ENCODE peak calls at places on chromosomes 13 and 19, in seven cellular contexts. M, J, B, Y, R, A and O are unnamed samples.

GRCh38 chr19:8890260-8890659 is 58.1 kb downstream of the MBD3L1 start:
- DNase-seq in Y (no peak), R (no peak), M (no peak), B (no peak), A (no peak), J (no peak), O (no peak)

GRCh38 chr13:35727881-35728280 is 251.4 kb upstream of the MAB21L1 start:
- DNase-seq in M (no peak), J (no peak), B (no peak), R (peak), A (no peak), Y (no peak), O (no peak)

GRCh38 chr19:46480409-46480808 is 9.0 kb upstream of the PNMA8A start:
- DNase-seq in R (peak), M (peak), A (no peak), B (peak), Y (no peak), J (no peak), O (peak)

GRCh38 chr13:112790735-112791641 is 101.2 kb downstream of the ATP11A start:
- DNase-seq in J (no peak), R (no peak), Y (no peak), B (no peak), A (no peak), M (no peak), O (no peak)

GRCh38 chr19:46900341-46900740 is 39.5 kb downstream of the ARHGAP35 start:
- DNase-seq in B (no peak), A (no peak), M (no peak), Y (no peak), R (no peak), J (no peak), O (no peak)

GRCh38 chr13:33015791-33016323 is 366 bp upstream of the KL start:
- DNase-seq in R (peak), J (no peak), B (no peak), A (peak), Y (peak), M (no peak), O (no peak)

GRCh38 chr13:93932901-93933300 is 546.6 kb downstream of the DCT start:
- DNase-seq in Y (no peak), J (no peak), A (no peak), M (no peak), R (no peak), B (no peak), O (no peak)

GRCh38 chr19:35942235-35942634 is 6.1 kb downstream of the LRFN3 start:
- DNase-seq in R (no peak), M (no peak), A (no peak), B (no peak), Y (no peak), J (no peak), O (no peak)

GRCh38 chr19:29881386-29881785 is 60.7 kb upstream of the URI1 start:
- DNase-seq in J (no peak), B (no peak), M (no peak), Y (no peak), R (no peak), A (no peak), O (no peak)

GRCh38 chr13:110813646-110814624 is 100.4 kb downstream of the ING1 start:
- DNase-seq in R (no peak), Y (no peak), B (peak), M (no peak), A (peak), J (no peak), O (no peak)

GRCh38 chr19:17779281-17779930 is 15.5 kb upstream of the B3GNT3 start:
- DNase-seq in J (no peak), R (no peak), B (peak), Y (no peak), M (peak), A (no peak), O (peak)

GRCh38 chr13:31227063-31227462 is 27.3 kb downstream of the B3GLCT start:
- DNase-seq in M (no peak), A (no peak), J (no peak), Y (no peak), R (no peak), B (no peak), O (no peak)

GRCh38 chr13:46489586-46490023 is 63.4 kb upstream of the LRCH1 start:
- DNase-seq in A (no peak), J (no peak), Y (no peak), M (peak), B (no peak), R (no peak), O (peak)

GRCh38 chr19:2461751-2462634 is 5.2 kb upstream of the LMNB2 start:
- DNase-seq in J (peak), Y (no peak), A (peak), B (peak), M (peak), R (peak), O (peak)

GRCh38 chr13:95588721-95589120 is 36.2 kb downstream of the CLDN10 start:
- DNase-seq in A (no peak), R (no peak), Y (no peak), B (no peak), M (no peak), J (no peak), O (peak)

GRCh38 chr13:95724252-95724651 is 47.3 kb downstream of the DNAJC3 start:
- DNase-seq in A (no peak), Y (no peak), B (no peak), J (no peak), R (no peak), M (no peak), O (no peak)

GRCh38 chr13:44692173-44692713 is 116.1 kb upstream of the TSC22D1 start:
- DNase-seq in M (peak), Y (no peak), A (no peak), B (no peak), J (no peak), R (no peak), O (no peak)

GRCh38 chr13:108346376-108346775 is 76.9 kb downstream of the TNFSF13B start:
- DNase-seq in R (no peak), Y (no peak), A (no peak), J (no peak), B (no peak), M (no peak), O (no peak)

GRCh38 chr19:30314056-30314804 is 58.0 kb upstream of the ZNF536 start:
- DNase-seq in R (no peak), M (no peak), Y (no peak), A (no peak), J (no peak), B (no peak), O (no peak)

GRCh38 chr19:33177417-33177976 is 16.6 kb upstream of the LRP3 start:
- DNase-seq in A (no peak), M (no peak), R (peak), J (peak), B (peak), Y (peak), O (no peak)

GRCh38 chr13:80313668-80314278 is 27.2 kb downstream of the SPRY2 start:
- DNase-seq in A (no peak), J (no peak), R (no peak), B (no peak), M (peak), Y (no peak), O (no peak)

GRCh38 chr13:29817604-29818378 is 32.6 kb downstream of the UBL3 start:
- DNase-seq in A (no peak), J (no peak), M (no peak), Y (no peak), R (no peak), B (no peak), O (no peak)

GRCh38 chr19:44620667-44621066 is 7.3 kb downstream of the IGSF23 start:
- DNase-seq in R (no peak), Y (no peak), B (no peak), M (no peak), J (no peak), A (no peak), O (no peak)

GRCh38 chr19:19381007-19381926 is 24.2 kb upstream of the GATAD2A start:
- DNase-seq in M (no peak), Y (peak), A (no peak), B (peak), J (no peak), R (no peak), O (no peak)

GRCh38 chr19:23785982-23786381 is 27.3 kb upstream of the ZNF681 start:
- DNase-seq in A (no peak), J (no peak), Y (no peak), M (no peak), B (no peak), R (no peak), O (no peak)

GRCh38 chr13:110129076-110129475 is 177.9 kb downstream of the COL4A1 start:
- DNase-seq in J (no peak), A (no peak), B (no peak), Y (peak), R (no peak), M (no peak), O (no peak)

GRCh38 chr19:18399008-18399407 is 1.6 kb upstream of the LRRC25 start:
- DNase-seq in R (no peak), B (peak), Y (peak), A (no peak), M (peak), J (no peak), O (peak)

GRCh38 chr19:40662925-40663711 is 27.3 kb downstream of the NUMBL start:
- DNase-seq in M (peak), J (peak), B (peak), Y (peak), A (peak), R (peak), O (peak)

GRCh38 chr19:54422136-54422535 is 6.9 kb downstream of the TTYH1 start:
- DNase-seq in A (no peak), R (no peak), J (no peak), B (no peak), M (no peak), Y (no peak), O (no peak)

GRCh38 chr13:112616586-112617381 is 28.8 kb upstream of the TUBGCP3 start:
- DNase-seq in A (no peak), R (peak), Y (no peak), M (peak), J (peak), B (peak), O (peak)

GRCh38 chr19:55172741-55173140 is 6.3 kb upstream of the DNAAF3 start:
- DNase-seq in B (no peak), R (no peak), Y (no peak), M (peak), A (no peak), J (no peak), O (peak)

GRCh38 chr19:51668167-51668566 is 21.5 kb upstream of the SIGLEC14 start:
- DNase-seq in R (no peak), B (no peak), A (no peak), J (no peak), M (no peak), Y (no peak), O (no peak)

GRCh38 chr19:51663650-51664049 is 17.0 kb upstream of the SIGLEC14 start:
- DNase-seq in A (no peak), J (no peak), B (no peak), R (no peak), Y (no peak), M (no peak), O (no peak)

GRCh38 chr19:51660975-51661600 is 14.5 kb upstream of the SIGLEC14 start:
- DNase-seq in R (peak), J (peak), B (peak), Y (peak), A (no peak), M (peak), O (peak)

GRCh38 chr19:51664131-51664530 is 17.5 kb upstream of the SIGLEC14 start:
- DNase-seq in R (no peak), A (no peak), B (no peak), M (no peak), J (no peak), Y (no peak), O (no peak)

DNA sequence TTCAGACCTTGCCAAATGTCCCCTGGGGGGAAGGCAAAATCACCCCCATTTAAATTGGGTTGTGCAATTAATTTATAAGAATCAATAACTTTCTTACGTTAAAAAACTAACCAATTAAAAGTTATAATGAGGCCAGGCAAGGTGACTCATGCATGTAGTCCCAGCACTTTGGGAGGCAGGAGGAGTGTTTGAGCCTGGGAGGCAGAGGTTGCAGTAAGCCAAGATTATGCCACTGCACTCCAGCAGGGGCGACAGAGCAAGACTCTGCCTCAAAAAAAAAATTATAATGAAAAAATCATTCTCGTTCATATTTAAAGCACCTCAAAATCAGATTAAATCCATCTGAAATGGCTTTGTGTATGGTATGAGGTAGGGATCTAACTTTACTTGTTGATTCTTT is 18.4 kb upstream of the SIGLEC14 start:
- DNase-seq in R (no peak), A (no peak), Y (no peak), J (no peak), B (peak), M (peak), O (peak)
- TF ChIP-seq CTCF in R (peak), A (no peak), Y (no peak), J (no peak), B (peak), M (peak), O (peak)

GRCh38 chr19:58561373-58562125 is 3.1 kb upstream of the UBE2M start:
- DNase-seq in A (no peak), R (no peak), Y (no peak), J (no peak), B (no peak), M (no peak), O (no peak)
- H3K4me3 ChIP-seq in A (peak), R (no peak), Y (peak), J (no peak), B (peak), M (no peak), O (peak)

GRCh38 chr19:27746691-27747380 is 1466.1 kb downstream of the UQCRFS1 start:
- DNase-seq in J (peak), M (peak), A (peak), R (peak), B (peak), Y (peak), O (no peak)
- TF ChIP-seq CTCF in J (peak), M (no peak), A (peak), R (peak), B (peak), Y (no peak), O (no peak)

GRCh38 chr19:48443731-48444128 is 2.1 kb upstream of the GRWD1 start:
- DNase-seq in J (no peak), A (no peak), M (no peak), Y (no peak), R (no peak), B (no peak), O (no peak)
- H3K4me3 ChIP-seq in J (no peak), A (peak), M (no peak), Y (peak), R (no peak), B (no peak), O (no peak)